ENCODE peak calls at places on chromosome X, in nine cellular contexts. H is cardiac muscle cell, C is stomach, B is endodermal cell, D is HepG2, X is tibial artery, V is heart left ventricle, E is aorta, J is body of pancreas. M is an unnamed sample. For H3K4me1, the result is how much of the 10 kb centered on the place peaks cover.

GRCh38 chrX:15242899-15243555 is 26.9 kb downstream of the ASB9 start:
- DNase-seq in H (peak), C (no peak), B (no peak), D (peak), X (no peak), V (no peak), E (no peak), J (peak), M (peak)

GRCh38 chrX:22378296-22378695 is 105.6 kb downstream of the CBLL2 start:
- DNase-seq in H (no peak), C (no peak), B (no peak), D (no peak), X (no peak), V (no peak), E (no peak), J (no peak), M (no peak)

GRCh38 chrX:69988955-69989394 is 60.8 kb downstream of the AWAT2 start:
- DNase-seq in H (no peak), C (peak), B (no peak), D (no peak), X (no peak), V (peak), E (peak), J (no peak), M (no peak)

GRCh38 chrX:88991583-88992132 is 244.6 kb downstream of the CPXCR1 start:
- DNase-seq in H (no peak), C (no peak), B (peak), D (no peak), X (no peak), V (no peak), E (no peak), J (no peak), M (peak)

GRCh38 chrX:107731831-107732502 is 43.6 kb downstream of the TSC22D3 start:
- DNase-seq in H (peak), C (peak), B (peak), D (no peak), X (peak), V (peak), E (peak), J (peak), M (peak)

GRCh38 chrX:22433292-22434070 is 160.8 kb downstream of the CBLL2 start:
- DNase-seq in H (peak), C (no peak), B (no peak), D (no peak), X (no peak), V (no peak), E (peak), J (no peak), M (no peak)

GRCh38 chrX:11239230-11239629 is 54.0 kb upstream of the AMELX start:
- DNase-seq in H (no peak), C (no peak), B (no peak), D (peak), X (no peak), V (no peak), E (no peak), J (no peak), M (no peak)

GRCh38 chrX:100381613-100382012 is 28.5 kb downstream of the PCDH19 start:
- DNase-seq in H (no peak), C (no peak), B (no peak), D (no peak), X (no peak), V (no peak), E (no peak), J (no peak), M (no peak)

GRCh38 chrX:45758319-45758718 is 557.6 kb upstream of the DIPK2B start:
- DNase-seq in H (no peak), C (no peak), B (no peak), D (no peak), X (no peak), V (no peak), E (peak), J (no peak), M (no peak)

GRCh38 chrX:45757272-45757671 is 556.6 kb upstream of the DIPK2B start:
- DNase-seq in H (no peak), C (no peak), B (no peak), D (no peak), X (no peak), V (no peak), E (no peak), J (no peak), M (no peak)

GRCh38 chrX:45758738-45759397 is 558.2 kb upstream of the DIPK2B start:
- DNase-seq in H (no peak), C (no peak), B (no peak), D (no peak), X (no peak), V (no peak), E (no peak), J (no peak), M (no peak)

GRCh38 chrX:45755719-45756118 is 555.0 kb upstream of the DIPK2B start:
- DNase-seq in H (no peak), C (no peak), B (no peak), D (no peak), X (no peak), V (no peak), E (no peak), J (no peak), M (no peak)

DNA sequence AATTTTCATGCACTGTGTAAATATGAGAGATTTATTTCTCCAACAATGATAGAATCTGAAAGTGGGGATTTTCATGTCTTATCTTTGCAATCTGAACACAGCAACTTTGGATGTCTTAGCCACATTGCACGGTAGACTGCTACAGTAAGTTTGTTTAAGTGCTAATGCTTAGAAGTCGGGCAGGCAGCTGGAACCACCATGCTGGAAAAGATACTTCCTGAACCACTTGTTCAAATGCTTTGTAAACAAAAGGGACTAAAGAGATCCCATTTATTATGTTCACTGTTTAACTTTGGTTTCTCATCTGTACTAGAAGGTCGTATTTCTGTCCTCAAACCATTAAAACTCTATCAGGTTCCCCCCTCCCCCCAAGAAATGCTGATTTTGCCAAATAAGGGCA is 555.9 kb upstream of the DIPK2B start:
- DNase-seq in H (no peak), C (no peak), B (no peak), D (no peak), X (no peak), V (no peak), E (no peak), J (no peak), M (no peak)
- H3K4me1 ChIP-seq in H (under half), C (under half), B (under half), D (under half), X (under half), V (under half), E (under half), J (under half), M (under half)

DNA sequence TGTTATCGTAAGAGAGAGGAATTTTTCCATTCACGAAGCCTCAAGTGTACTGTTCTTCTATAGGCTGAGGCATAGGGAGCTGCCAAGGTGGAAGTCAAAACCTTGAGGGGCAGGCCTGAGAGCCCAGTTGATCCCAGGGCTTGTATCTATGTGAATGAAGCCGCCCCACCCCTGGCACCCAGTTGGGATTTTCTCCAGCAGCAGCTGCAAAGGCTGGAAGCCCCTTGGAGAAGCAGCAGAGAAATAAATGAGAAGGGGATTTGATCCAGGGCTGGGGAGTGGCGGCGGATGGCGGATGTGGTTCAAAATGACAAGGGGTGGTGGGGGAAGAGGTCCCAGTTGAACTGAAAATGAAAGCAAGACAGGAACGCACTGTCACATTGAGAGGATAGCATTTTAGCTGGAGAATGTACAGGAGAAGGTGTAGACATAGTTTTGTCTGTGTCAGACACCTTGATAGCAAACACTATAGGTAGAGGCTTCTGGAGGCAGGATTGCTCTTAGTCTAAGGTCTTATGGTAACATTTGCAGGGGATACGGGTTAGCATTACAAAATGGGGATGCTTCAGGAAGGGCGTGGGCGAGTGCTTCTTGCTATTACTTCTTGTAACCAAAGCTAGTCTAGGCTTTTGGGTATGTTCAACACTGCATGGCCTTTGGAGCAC is 32.6 kb downstream of the DOCK11 start:
- DNase-seq in H (no peak), C (no peak), B (no peak), D (no peak), X (no peak), V (peak), E (no peak), J (no peak), M (no peak)
- H3K4me1 ChIP-seq in H (under half), C (under half), B (under half), D (under half), X (under half), V (under half), E (under half), J (under half), M (under half)

DNA sequence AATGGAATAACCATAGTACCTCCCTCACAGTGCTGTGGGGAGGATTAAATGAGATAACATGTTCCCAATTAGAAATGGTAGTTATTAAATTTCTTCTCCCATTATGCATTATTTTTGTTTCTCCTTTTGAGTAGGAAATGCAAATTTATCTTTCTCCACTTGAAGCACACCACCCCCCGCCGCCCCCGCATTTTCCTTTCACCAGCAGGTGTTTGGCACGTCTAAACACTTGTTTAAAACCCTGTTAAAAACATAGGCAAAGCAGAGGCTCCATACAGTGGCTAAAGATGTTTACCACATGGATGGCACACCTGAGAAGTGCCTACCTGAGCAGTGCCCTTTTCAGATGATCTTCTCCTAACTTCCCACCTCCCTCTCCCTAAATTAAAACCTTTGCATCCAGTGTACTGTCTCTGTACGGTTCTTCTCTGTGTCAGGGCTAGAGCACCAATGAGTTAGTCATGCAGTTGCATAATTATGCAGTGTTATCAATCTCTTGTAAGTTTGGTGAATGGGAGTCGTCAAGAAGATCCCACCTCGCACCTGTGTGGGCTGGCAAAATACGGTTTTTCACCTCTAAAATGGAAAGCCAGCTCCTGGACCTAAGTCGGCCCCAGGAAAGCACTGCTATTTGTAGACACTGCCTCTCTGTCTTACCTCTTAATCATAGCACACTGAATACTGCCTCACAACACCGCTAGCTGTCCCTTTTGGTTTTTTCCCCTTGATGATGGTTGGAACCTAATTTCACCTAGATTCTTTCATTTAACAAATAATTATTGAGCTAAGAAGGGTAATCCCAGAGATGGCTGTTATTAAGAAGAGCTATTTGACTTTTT is 122.0 kb downstream of the CT47B1 start:
- DNase-seq in H (no peak), C (no peak), B (no peak), D (no peak), X (no peak), V (no peak), E (no peak), J (no peak), M (no peak)
- H3K4me1 ChIP-seq in H (under half), C (under half), B (under half), D (half or more), X (under half), V (under half), E (under half), J (under half), M (under half)

DNA sequence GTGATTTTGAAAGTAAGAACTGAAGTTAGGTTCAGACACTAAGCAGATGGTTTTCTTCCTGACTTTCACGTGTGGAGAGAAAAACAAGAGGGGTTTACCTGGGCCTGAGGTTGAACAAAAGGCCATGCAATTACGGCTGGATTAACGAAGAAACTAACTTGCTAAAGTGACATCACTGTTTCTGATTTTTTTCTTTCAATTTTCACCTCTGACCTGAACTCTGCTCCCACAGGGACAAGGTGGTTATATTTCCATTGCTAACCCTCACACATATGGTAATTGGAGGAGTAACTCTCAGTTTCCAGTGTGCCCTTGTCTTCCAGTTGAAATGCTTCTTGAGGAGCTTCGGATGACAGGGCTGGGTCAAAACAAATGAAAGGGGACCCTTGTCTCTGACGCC is 38.0 kb downstream of the MSN start:
- DNase-seq in H (no peak), C (no peak), B (no peak), D (no peak), X (no peak), V (no peak), E (no peak), J (no peak), M (no peak)
- H3K4me1 ChIP-seq in H (under half), C (under half), B (under half), D (under half), X (under half), V (half or more), E (under half), J (under half), M (under half)